ENCODE peak calls at places on chromosomes 12 and 14, in eight cellular contexts. G, W, Q, P, X, C, S and L are unnamed samples.

GRCh38 chr12:46160081-46160980 is 108.5 kb downstream of the SLC38A1 start:
- DNase-seq in P (no peak), S (no peak), C (no peak), G (no peak), X (no peak), W (peak; percentile 50), Q (no peak), L (no peak)

GRCh38 chr12:130288201-130288600 is 49.5 kb upstream of the PIWIL1 start:
- DNase-seq in Q (no peak), C (no peak), G (no peak), P (no peak), W (no peak), S (no peak), X (no peak), L (no peak)

GRCh38 chr14:94536836-94537235 is 24.4 kb upstream of the SERPINA4 start:
- DNase-seq in X (no peak), P (no peak), W (no peak), G (peak; percentile 63), Q (no peak), S (no peak), C (no peak), L (no peak)

GRCh38 chr14:59123975-59124374 is 64.5 kb upstream of the DAAM1 start:
- DNase-seq in G (peak; percentile 53), W (peak; percentile 15), X (no peak), Q (no peak), C (no peak), P (no peak), S (no peak), L (no peak)

GRCh38 chr14:52391866-52392600 is 77.9 kb downstream of the PTGER2 start:
- DNase-seq in W (no peak), C (no peak), X (no peak), P (no peak), Q (no peak), S (no peak), G (peak; percentile 88), L (no peak)

GRCh38 chr14:32933943-32934890 is 4.5 kb upstream of the NPAS3 start:
- DNase-seq in P (peak; percentile 46), S (no peak), Q (no peak), X (no peak), W (peak; percentile 80), C (peak; percentile 71), G (no peak), L (no peak)

GRCh38 chr12:51392556-51393237 is 1.5 kb upstream of the GALNT6 start:
- DNase-seq in S (no peak), P (no peak), G (peak; percentile 76), X (no peak), C (no peak), Q (no peak), W (no peak), L (no peak)

GRCh38 chr12:57887631-57888406 is 41.3 kb upstream of the CTDSP2 start:
- DNase-seq in G (peak; percentile 48), S (no peak), P (no peak), W (peak; percentile 56), Q (no peak), X (no peak), C (no peak), L (no peak)

GRCh38 chr14:73655851-73656250 is 11.1 kb downstream of the DNAL1 start:
- DNase-seq in W (no peak), X (no peak), S (no peak), G (no peak), Q (no peak), P (no peak), C (no peak), L (no peak)

GRCh38 chr12:115160290-115161108 is 476.5 kb upstream of the TBX3 start:
- DNase-seq in G (no peak), C (no peak), Q (no peak), P (no peak), X (no peak), W (peak; percentile 68), S (no peak), L (no peak)

GRCh38 chr14:70289138-70289537 is 70.3 kb downstream of the COX16 start:
- DNase-seq in C (no peak), G (no peak), P (no peak), W (no peak), X (peak; percentile 1), Q (no peak), S (no peak), L (no peak)

GRCh38 chr14:50762001-50762930 is 68.7 kb downstream of the NIN start:
- DNase-seq in Q (no peak), C (no peak), W (no peak), P (no peak), X (no peak), S (no peak), G (peak; percentile 96), L (peak; percentile 38)

GRCh38 chr14:98931911-98932310 is 340.1 kb downstream of the BCL11B start:
- DNase-seq in G (no peak), Q (no peak), C (no peak), P (no peak), W (no peak), S (no peak), X (peak; percentile 25), L (no peak)

GRCh38 chr12:3014641-3015040 is 55.4 kb downstream of the TEAD4 start:
- DNase-seq in Q (no peak), S (no peak), W (no peak), C (no peak), G (no peak), P (no peak), X (no peak), L (no peak)

GRCh38 chr12:75488553-75488952 is 8.0 kb downstream of the GLIPR1 start:
- DNase-seq in G (peak; percentile 66), Q (no peak), W (no peak), P (no peak), C (no peak), X (no peak), S (no peak), L (no peak)

GRCh38 chr14:67987596-67987995 is 168.0 kb downstream of the RAD51B start:
- DNase-seq in X (no peak), Q (peak; percentile 11), C (no peak), P (no peak), S (no peak), W (no peak), G (peak; percentile 71), L (peak; percentile 72)

GRCh38 chr14:97625512-97625911 is 828.3 kb downstream of the VRK1 start:
- DNase-seq in G (no peak), P (no peak), Q (no peak), S (no peak), C (no peak), X (no peak), W (no peak), L (no peak)

GRCh38 chr14:74974364-74975058 is 19.1 kb upstream of the PGF start:
- DNase-seq in W (no peak), P (peak; percentile 80), G (no peak), S (no peak), Q (no peak), X (no peak), C (no peak), L (no peak)

GRCh38 chr12:57576613-57577160 is 14.3 kb upstream of the PIP4K2C start:
- DNase-seq in W (no peak), G (peak; percentile 17), S (no peak), P (no peak), C (no peak), X (no peak), Q (no peak), L (no peak)

GRCh38 chr12:100688451-100688864 is 106.1 kb upstream of the ANO4 start:
- DNase-seq in G (peak; percentile 44), S (no peak), W (peak; percentile 61), P (no peak), Q (no peak), X (no peak), C (no peak), L (no peak)

GRCh38 chr14:89041245-89041585 is 216.8 kb downstream of the TTC8 start:
- DNase-seq in G (no peak), W (no peak), P (no peak), S (peak; percentile 87), X (no peak), C (no peak), Q (no peak), L (peak; percentile 16)

GRCh38 chr14:34650786-34651584 is 21.0 kb upstream of the SNX6 start:
- DNase-seq in S (no peak), C (no peak), Q (no peak), G (peak; percentile 99), P (no peak), X (no peak), W (no peak), L (peak; percentile 98)

GRCh38 chr12:27549801-27550652 is 26.0 kb downstream of the PPFIBP1 start:
- DNase-seq in Q (peak; percentile 90), C (no peak), G (peak; percentile 98), S (peak; percentile 65), P (peak; percentile 84), X (no peak), W (no peak), L (peak; percentile 73)

GRCh38 chr12:125330645-125331341 is 265.6 kb downstream of the AACS start:
- DNase-seq in P (peak; percentile 76), W (no peak), G (peak; percentile 36), X (peak; percentile 15), S (peak; percentile 65), Q (peak; percentile 51), C (peak; percentile 72), L (no peak)

GRCh38 chr14:92247937-92248336 is 75.0 kb upstream of the SLC24A4 start:
- DNase-seq in P (peak; percentile 43), Q (no peak), W (no peak), C (no peak), G (no peak), S (no peak), X (no peak), L (no peak)

GRCh38 chr12:95205685-95206084 is 11.6 kb downstream of the FGD6 start:
- DNase-seq in X (no peak), S (no peak), C (no peak), G (peak; percentile 89), P (no peak), W (no peak), Q (no peak), L (peak; percentile 61)

GRCh38 chr12:133081408-133081806 is 684 bp downstream of the ZNF140 start:
- DNase-seq in X (no peak), S (no peak), P (no peak), C (no peak), G (peak; percentile 10), Q (peak; percentile 11), W (no peak), L (no peak)

GRCh38 chr12:121858662-121859572 is at the start of gene HPD:
- DNase-seq in X (no peak), G (peak; percentile 79), P (peak; percentile 87), S (no peak), W (no peak), C (peak; percentile 3), Q (peak; percentile 63), L (peak; percentile 41)

GRCh38 chr14:70784886-70785285 is 24.4 kb downstream of the MAP3K9 start:
- DNase-seq in C (no peak), S (no peak), P (no peak), W (no peak), Q (no peak), G (no peak), X (no peak), L (no peak)

GRCh38 chr12:113346387-113346786 is 11.5 kb upstream of the SLC8B1 start:
- DNase-seq in G (no peak), W (no peak), S (no peak), C (no peak), X (no peak), Q (no peak), P (no peak), L (no peak)

GRCh38 chr14:99478133-99478532 is 2.5 kb downstream of the SETD3 start:
- DNase-seq in S (no peak), P (no peak), C (no peak), X (no peak), Q (no peak), W (no peak), G (no peak), L (no peak)

GRCh38 chr12:44542716-44543115 is 333.4 kb downstream of the NELL2 start:
- DNase-seq in S (no peak), G (no peak), X (no peak), Q (no peak), W (no peak), C (no peak), P (no peak), L (no peak)